ENCODE peak calls at places on chromosome 12, in nine cellular contexts. One of them, this sample, is unnamed.

GRCh38 chr12:11039171-11039570 is 8.0 kb upstream of the TAS2R31 start:
- DNase-seq in psoas muscle: no peak
- DNase-seq in fibroblast of the conjunctiva: no peak
- DNase-seq in RPMI8226: no peak
- DNase-seq in stimulated activated CD8-positive, alpha-beta memory T cell treated with anti-CD3 and anti-CD28 coated beads, Interleukin-4, amount 100 ng/mL, for 4 hours: no peak
- DNase-seq in choroid plexus epithelial cell: no peak
- DNase-seq in nephron progenitor cell: no peak
- DNase-seq in AG09319: no peak
- DNase-seq in activated CD8-positive, alpha-beta memory T cell treated with anti-CD3 and anti-CD28 coated beads, Interleukin-2, amount 50 U/mL, for 48 hours: no peak
- DNase-seq in this sample: no peak

GRCh38 chr12:80659512-80660094 is 47.8 kb upstream of the MYF6 start:
- DNase-seq in stimulated activated CD8-positive, alpha-beta memory T cell treated with anti-CD3 and anti-CD28 coated beads, Interleukin-4, amount 100 ng/mL, for 4 hours: no peak
- DNase-seq in activated CD8-positive, alpha-beta memory T cell treated with anti-CD3 and anti-CD28 coated beads, Interleukin-2, amount 50 U/mL, for 48 hours: no peak
- DNase-seq in psoas muscle: no peak
- DNase-seq in choroid plexus epithelial cell: no peak
- DNase-seq in nephron progenitor cell: no peak
- DNase-seq in fibroblast of the conjunctiva: no peak
- DNase-seq in AG09319: no peak
- DNase-seq in RPMI8226: no peak
- DNase-seq in this sample: no peak

GRCh38 chr12:132404956-132405741 is 75.8 kb upstream of the GALNT9 start:
- DNase-seq in activated CD8-positive, alpha-beta memory T cell treated with anti-CD3 and anti-CD28 coated beads, Interleukin-2, amount 50 U/mL, for 48 hours: no peak
- DNase-seq in RPMI8226: no peak
- DNase-seq in choroid plexus epithelial cell: no peak
- DNase-seq in fibroblast of the conjunctiva: no peak
- DNase-seq in psoas muscle: no peak
- DNase-seq in stimulated activated CD8-positive, alpha-beta memory T cell treated with anti-CD3 and anti-CD28 coated beads, Interleukin-4, amount 100 ng/mL, for 4 hours: no peak
- DNase-seq in nephron progenitor cell: no peak
- DNase-seq in AG09319: no peak
- DNase-seq in this sample: no peak

GRCh38 chr12:92929957-92930356 is 862 bp upstream of the EEA1 start:
- DNase-seq in psoas muscle: no peak
- DNase-seq in activated CD8-positive, alpha-beta memory T cell treated with anti-CD3 and anti-CD28 coated beads, Interleukin-2, amount 50 U/mL, for 48 hours: no peak
- DNase-seq in RPMI8226: peak; percentile 8
- DNase-seq in choroid plexus epithelial cell: no peak
- DNase-seq in nephron progenitor cell: no peak
- DNase-seq in stimulated activated CD8-positive, alpha-beta memory T cell treated with anti-CD3 and anti-CD28 coated beads, Interleukin-4, amount 100 ng/mL, for 4 hours: no peak
- DNase-seq in fibroblast of the conjunctiva: no peak
- DNase-seq in AG09319: no peak
- DNase-seq in this sample: no peak

GRCh38 chr12:105485321-105485910 is 154.9 kb downstream of the C12orf75 start:
- DNase-seq in RPMI8226: no peak
- DNase-seq in stimulated activated CD8-positive, alpha-beta memory T cell treated with anti-CD3 and anti-CD28 coated beads, Interleukin-4, amount 100 ng/mL, for 4 hours: no peak
- DNase-seq in activated CD8-positive, alpha-beta memory T cell treated with anti-CD3 and anti-CD28 coated beads, Interleukin-2, amount 50 U/mL, for 48 hours: no peak
- DNase-seq in choroid plexus epithelial cell: peak; percentile 94
- DNase-seq in fibroblast of the conjunctiva: peak; percentile 16
- DNase-seq in AG09319: no peak
- DNase-seq in nephron progenitor cell: no peak
- DNase-seq in psoas muscle: peak; percentile 56
- DNase-seq in this sample: no peak

GRCh38 chr12:5840900-5841299 is 104.2 kb downstream of the ANO2 start:
- DNase-seq in fibroblast of the conjunctiva: no peak
- DNase-seq in psoas muscle: no peak
- DNase-seq in stimulated activated CD8-positive, alpha-beta memory T cell treated with anti-CD3 and anti-CD28 coated beads, Interleukin-4, amount 100 ng/mL, for 4 hours: no peak
- DNase-seq in RPMI8226: peak; percentile 13
- DNase-seq in activated CD8-positive, alpha-beta memory T cell treated with anti-CD3 and anti-CD28 coated beads, Interleukin-2, amount 50 U/mL, for 48 hours: no peak
- DNase-seq in nephron progenitor cell: no peak
- DNase-seq in AG09319: no peak
- DNase-seq in choroid plexus epithelial cell: no peak
- DNase-seq in this sample: no peak

GRCh38 chr12:108622425-108622824 is 11.3 kb downstream of the SELPLG start:
- DNase-seq in RPMI8226: no peak
- DNase-seq in stimulated activated CD8-positive, alpha-beta memory T cell treated with anti-CD3 and anti-CD28 coated beads, Interleukin-4, amount 100 ng/mL, for 4 hours: no peak
- DNase-seq in AG09319: no peak
- DNase-seq in fibroblast of the conjunctiva: no peak
- DNase-seq in activated CD8-positive, alpha-beta memory T cell treated with anti-CD3 and anti-CD28 coated beads, Interleukin-2, amount 50 U/mL, for 48 hours: no peak
- DNase-seq in nephron progenitor cell: no peak
- DNase-seq in psoas muscle: no peak
- DNase-seq in choroid plexus epithelial cell: peak; percentile 61
- DNase-seq in this sample: no peak

GRCh38 chr12:77842430-77842829 is 11.7 kb downstream of the NAV3 start:
- DNase-seq in AG09319: no peak
- DNase-seq in activated CD8-positive, alpha-beta memory T cell treated with anti-CD3 and anti-CD28 coated beads, Interleukin-2, amount 50 U/mL, for 48 hours: no peak
- DNase-seq in fibroblast of the conjunctiva: no peak
- DNase-seq in RPMI8226: no peak
- DNase-seq in psoas muscle: no peak
- DNase-seq in nephron progenitor cell: no peak
- DNase-seq in choroid plexus epithelial cell: no peak
- DNase-seq in stimulated activated CD8-positive, alpha-beta memory T cell treated with anti-CD3 and anti-CD28 coated beads, Interleukin-4, amount 100 ng/mL, for 4 hours: no peak
- DNase-seq in this sample: no peak

GRCh38 chr12:54262403-54262925 is 17.5 kb downstream of the CBX5 start:
- DNase-seq in RPMI8226: no peak
- DNase-seq in psoas muscle: no peak
- DNase-seq in fibroblast of the conjunctiva: no peak
- DNase-seq in stimulated activated CD8-positive, alpha-beta memory T cell treated with anti-CD3 and anti-CD28 coated beads, Interleukin-4, amount 100 ng/mL, for 4 hours: no peak
- DNase-seq in choroid plexus epithelial cell: peak; percentile 64
- DNase-seq in AG09319: no peak
- DNase-seq in nephron progenitor cell: peak; percentile 8
- DNase-seq in activated CD8-positive, alpha-beta memory T cell treated with anti-CD3 and anti-CD28 coated beads, Interleukin-2, amount 50 U/mL, for 48 hours: no peak
- DNase-seq in this sample: no peak

GRCh38 chr12:109735825-109736551 is 22.4 kb downstream of the FAM222A start:
- DNase-seq in psoas muscle: peak; percentile 1
- DNase-seq in fibroblast of the conjunctiva: no peak
- DNase-seq in AG09319: no peak
- DNase-seq in activated CD8-positive, alpha-beta memory T cell treated with anti-CD3 and anti-CD28 coated beads, Interleukin-2, amount 50 U/mL, for 48 hours: no peak
- DNase-seq in stimulated activated CD8-positive, alpha-beta memory T cell treated with anti-CD3 and anti-CD28 coated beads, Interleukin-4, amount 100 ng/mL, for 4 hours: no peak
- DNase-seq in nephron progenitor cell: peak; percentile 1
- DNase-seq in RPMI8226: no peak
- DNase-seq in choroid plexus epithelial cell: no peak
- DNase-seq in this sample: no peak

GRCh38 chr12:39619660-39620433 is at the start of gene ABCD2:
- DNase-seq in AG09319: peak; percentile 28
- DNase-seq in psoas muscle: peak; percentile 63
- DNase-seq in choroid plexus epithelial cell: peak; percentile 86
- DNase-seq in stimulated activated CD8-positive, alpha-beta memory T cell treated with anti-CD3 and anti-CD28 coated beads, Interleukin-4, amount 100 ng/mL, for 4 hours: peak; percentile 48
- DNase-seq in nephron progenitor cell: peak; percentile 66
- DNase-seq in RPMI8226: peak; percentile 91
- DNase-seq in fibroblast of the conjunctiva: peak; percentile 68
- DNase-seq in activated CD8-positive, alpha-beta memory T cell treated with anti-CD3 and anti-CD28 coated beads, Interleukin-2, amount 50 U/mL, for 48 hours: peak; percentile 82
- DNase-seq in this sample: peak; percentile 52

GRCh38 chr12:124852329-124852831 is 11.3 kb downstream of the SCARB1 start:
- DNase-seq in activated CD8-positive, alpha-beta memory T cell treated with anti-CD3 and anti-CD28 coated beads, Interleukin-2, amount 50 U/mL, for 48 hours: no peak
- DNase-seq in fibroblast of the conjunctiva: no peak
- DNase-seq in psoas muscle: no peak
- DNase-seq in AG09319: no peak
- DNase-seq in RPMI8226: no peak
- DNase-seq in nephron progenitor cell: no peak
- DNase-seq in choroid plexus epithelial cell: peak; percentile 72
- DNase-seq in stimulated activated CD8-positive, alpha-beta memory T cell treated with anti-CD3 and anti-CD28 coated beads, Interleukin-4, amount 100 ng/mL, for 4 hours: no peak
- DNase-seq in this sample: no peak

GRCh38 chr12:11650697-11651281 is 1.3 kb downstream of the ETV6 start:
- DNase-seq in choroid plexus epithelial cell: peak; percentile 60
- DNase-seq in fibroblast of the conjunctiva: no peak
- DNase-seq in RPMI8226: peak; percentile 58
- DNase-seq in activated CD8-positive, alpha-beta memory T cell treated with anti-CD3 and anti-CD28 coated beads, Interleukin-2, amount 50 U/mL, for 48 hours: no peak
- DNase-seq in stimulated activated CD8-positive, alpha-beta memory T cell treated with anti-CD3 and anti-CD28 coated beads, Interleukin-4, amount 100 ng/mL, for 4 hours: no peak
- DNase-seq in AG09319: no peak
- DNase-seq in psoas muscle: no peak
- DNase-seq in nephron progenitor cell: no peak
- DNase-seq in this sample: no peak

GRCh38 chr12:5402009-5402408 is 29.9 kb upstream of the NTF3 start:
- DNase-seq in stimulated activated CD8-positive, alpha-beta memory T cell treated with anti-CD3 and anti-CD28 coated beads, Interleukin-4, amount 100 ng/mL, for 4 hours: no peak
- DNase-seq in RPMI8226: peak; percentile 77
- DNase-seq in fibroblast of the conjunctiva: no peak
- DNase-seq in nephron progenitor cell: no peak
- DNase-seq in psoas muscle: no peak
- DNase-seq in activated CD8-positive, alpha-beta memory T cell treated with anti-CD3 and anti-CD28 coated beads, Interleukin-2, amount 50 U/mL, for 48 hours: no peak
- DNase-seq in choroid plexus epithelial cell: no peak
- DNase-seq in AG09319: no peak
- DNase-seq in this sample: no peak

GRCh38 chr12:80262372-80263170 is 163.2 kb downstream of the OTOGL start:
- DNase-seq in nephron progenitor cell: no peak
- DNase-seq in RPMI8226: no peak
- DNase-seq in AG09319: no peak
- DNase-seq in activated CD8-positive, alpha-beta memory T cell treated with anti-CD3 and anti-CD28 coated beads, Interleukin-2, amount 50 U/mL, for 48 hours: no peak
- DNase-seq in psoas muscle: no peak
- DNase-seq in fibroblast of the conjunctiva: no peak
- DNase-seq in stimulated activated CD8-positive, alpha-beta memory T cell treated with anti-CD3 and anti-CD28 coated beads, Interleukin-4, amount 100 ng/mL, for 4 hours: no peak
- DNase-seq in choroid plexus epithelial cell: no peak
- DNase-seq in this sample: no peak

GRCh38 chr12:69440016-69440415 is 30.2 kb upstream of the FRS2 start:
- DNase-seq in choroid plexus epithelial cell: no peak
- DNase-seq in nephron progenitor cell: no peak
- DNase-seq in psoas muscle: no peak
- DNase-seq in RPMI8226: no peak
- DNase-seq in activated CD8-positive, alpha-beta memory T cell treated with anti-CD3 and anti-CD28 coated beads, Interleukin-2, amount 50 U/mL, for 48 hours: no peak
- DNase-seq in stimulated activated CD8-positive, alpha-beta memory T cell treated with anti-CD3 and anti-CD28 coated beads, Interleukin-4, amount 100 ng/mL, for 4 hours: no peak
- DNase-seq in AG09319: no peak
- DNase-seq in fibroblast of the conjunctiva: no peak
- DNase-seq in this sample: no peak

GRCh38 chr12:48580831-48581230 is 11.0 kb upstream of the LALBA start:
- DNase-seq in fibroblast of the conjunctiva: no peak
- DNase-seq in activated CD8-positive, alpha-beta memory T cell treated with anti-CD3 and anti-CD28 coated beads, Interleukin-2, amount 50 U/mL, for 48 hours: no peak
- DNase-seq in choroid plexus epithelial cell: no peak
- DNase-seq in psoas muscle: no peak
- DNase-seq in RPMI8226: no peak
- DNase-seq in AG09319: no peak
- DNase-seq in nephron progenitor cell: no peak
- DNase-seq in stimulated activated CD8-positive, alpha-beta memory T cell treated with anti-CD3 and anti-CD28 coated beads, Interleukin-4, amount 100 ng/mL, for 4 hours: no peak
- DNase-seq in this sample: no peak

GRCh38 chr12:117847371-117847770 is 121.4 kb downstream of the KSR2 start:
- DNase-seq in choroid plexus epithelial cell: no peak
- DNase-seq in RPMI8226: no peak
- DNase-seq in psoas muscle: no peak
- DNase-seq in AG09319: no peak
- DNase-seq in nephron progenitor cell: no peak
- DNase-seq in activated CD8-positive, alpha-beta memory T cell treated with anti-CD3 and anti-CD28 coated beads, Interleukin-2, amount 50 U/mL, for 48 hours: no peak
- DNase-seq in stimulated activated CD8-positive, alpha-beta memory T cell treated with anti-CD3 and anti-CD28 coated beads, Interleukin-4, amount 100 ng/mL, for 4 hours: no peak
- DNase-seq in fibroblast of the conjunctiva: no peak
- DNase-seq in this sample: no peak

GRCh38 chr12:115223322-115223721 is 539.3 kb upstream of the TBX3 start:
- DNase-seq in stimulated activated CD8-positive, alpha-beta memory T cell treated with anti-CD3 and anti-CD28 coated beads, Interleukin-4, amount 100 ng/mL, for 4 hours: no peak
- DNase-seq in nephron progenitor cell: no peak
- DNase-seq in fibroblast of the conjunctiva: peak; percentile 69
- DNase-seq in AG09319: no peak
- DNase-seq in activated CD8-positive, alpha-beta memory T cell treated with anti-CD3 and anti-CD28 coated beads, Interleukin-2, amount 50 U/mL, for 48 hours: no peak
- DNase-seq in psoas muscle: no peak
- DNase-seq in RPMI8226: no peak
- DNase-seq in choroid plexus epithelial cell: peak; percentile 76
- DNase-seq in this sample: no peak

GRCh38 chr12:39461059-39461458 is 18.1 kb upstream of the KIF21A start:
- DNase-seq in AG09319: no peak
- DNase-seq in fibroblast of the conjunctiva: no peak
- DNase-seq in nephron progenitor cell: no peak
- DNase-seq in choroid plexus epithelial cell: no peak
- DNase-seq in stimulated activated CD8-positive, alpha-beta memory T cell treated with anti-CD3 and anti-CD28 coated beads, Interleukin-4, amount 100 ng/mL, for 4 hours: no peak
- DNase-seq in psoas muscle: no peak
- DNase-seq in RPMI8226: no peak
- DNase-seq in activated CD8-positive, alpha-beta memory T cell treated with anti-CD3 and anti-CD28 coated beads, Interleukin-2, amount 50 U/mL, for 48 hours: no peak
- DNase-seq in this sample: no peak

GRCh38 chr12:53505086-53505485 is 2.2 kb downstream of the NPFF start:
- DNase-seq in stimulated activated CD8-positive, alpha-beta memory T cell treated with anti-CD3 and anti-CD28 coated beads, Interleukin-4, amount 100 ng/mL, for 4 hours: no peak
- DNase-seq in nephron progenitor cell: no peak
- DNase-seq in RPMI8226: no peak
- DNase-seq in AG09319: no peak
- DNase-seq in activated CD8-positive, alpha-beta memory T cell treated with anti-CD3 and anti-CD28 coated beads, Interleukin-2, amount 50 U/mL, for 48 hours: no peak
- DNase-seq in choroid plexus epithelial cell: no peak
- DNase-seq in psoas muscle: peak; percentile 56
- DNase-seq in fibroblast of the conjunctiva: no peak
- DNase-seq in this sample: no peak

GRCh38 chr12:109885616-109886015 is 5.3 kb upstream of the GLTP start:
- DNase-seq in choroid plexus epithelial cell: peak; percentile 50
- DNase-seq in activated CD8-positive, alpha-beta memory T cell treated with anti-CD3 and anti-CD28 coated beads, Interleukin-2, amount 50 U/mL, for 48 hours: no peak
- DNase-seq in RPMI8226: no peak
- DNase-seq in psoas muscle: no peak
- DNase-seq in nephron progenitor cell: no peak
- DNase-seq in stimulated activated CD8-positive, alpha-beta memory T cell treated with anti-CD3 and anti-CD28 coated beads, Interleukin-4, amount 100 ng/mL, for 4 hours: no peak
- DNase-seq in fibroblast of the conjunctiva: no peak
- DNase-seq in AG09319: no peak
- DNase-seq in this sample: no peak

GRCh38 chr12:85448548-85449139 is 168.6 kb downstream of the ALX1 start:
- DNase-seq in fibroblast of the conjunctiva: peak; percentile 17
- DNase-seq in RPMI8226: peak; percentile 33
- DNase-seq in activated CD8-positive, alpha-beta memory T cell treated with anti-CD3 and anti-CD28 coated beads, Interleukin-2, amount 50 U/mL, for 48 hours: no peak
- DNase-seq in stimulated activated CD8-positive, alpha-beta memory T cell treated with anti-CD3 and anti-CD28 coated beads, Interleukin-4, amount 100 ng/mL, for 4 hours: no peak
- DNase-seq in AG09319: no peak
- DNase-seq in psoas muscle: no peak
- DNase-seq in choroid plexus epithelial cell: peak; percentile 58
- DNase-seq in nephron progenitor cell: no peak
- DNase-seq in this sample: no peak

GRCh38 chr12:69243099-69244084 is 4.0 kb downstream of the CPSF6 start:
- DNase-seq in activated CD8-positive, alpha-beta memory T cell treated with anti-CD3 and anti-CD28 coated beads, Interleukin-2, amount 50 U/mL, for 48 hours: no peak
- DNase-seq in psoas muscle: no peak
- DNase-seq in AG09319: no peak
- DNase-seq in fibroblast of the conjunctiva: no peak
- DNase-seq in choroid plexus epithelial cell: no peak
- DNase-seq in stimulated activated CD8-positive, alpha-beta memory T cell treated with anti-CD3 and anti-CD28 coated beads, Interleukin-4, amount 100 ng/mL, for 4 hours: no peak
- DNase-seq in nephron progenitor cell: no peak
- DNase-seq in RPMI8226: peak; percentile 9
- DNase-seq in this sample: no peak

GRCh38 chr12:38921025-38921677 is 15.8 kb upstream of the CPNE8 start:
- DNase-seq in choroid plexus epithelial cell: peak; percentile 56
- DNase-seq in AG09319: no peak
- DNase-seq in activated CD8-positive, alpha-beta memory T cell treated with anti-CD3 and anti-CD28 coated beads, Interleukin-2, amount 50 U/mL, for 48 hours: no peak
- DNase-seq in fibroblast of the conjunctiva: peak; percentile 9
- DNase-seq in RPMI8226: peak; percentile 48
- DNase-seq in stimulated activated CD8-positive, alpha-beta memory T cell treated with anti-CD3 and anti-CD28 coated beads, Interleukin-4, amount 100 ng/mL, for 4 hours: no peak
- DNase-seq in nephron progenitor cell: peak; percentile 26
- DNase-seq in psoas muscle: no peak
- DNase-seq in this sample: no peak

GRCh38 chr12:12717586-12718381 is 616 bp downstream of the CDKN1B start:
- DNase-seq in AG09319: no peak
- DNase-seq in RPMI8226: peak; percentile 46
- DNase-seq in nephron progenitor cell: peak; percentile 62
- DNase-seq in choroid plexus epithelial cell: peak; percentile 35
- DNase-seq in fibroblast of the conjunctiva: no peak
- DNase-seq in stimulated activated CD8-positive, alpha-beta memory T cell treated with anti-CD3 and anti-CD28 coated beads, Interleukin-4, amount 100 ng/mL, for 4 hours: no peak
- DNase-seq in psoas muscle: peak; percentile 46
- DNase-seq in activated CD8-positive, alpha-beta memory T cell treated with anti-CD3 and anti-CD28 coated beads, Interleukin-2, amount 50 U/mL, for 48 hours: peak; percentile 71
- DNase-seq in this sample: peak; percentile 15

GRCh38 chr12:39199371-39199770 is 243.5 kb downstream of the KIF21A start:
- DNase-seq in fibroblast of the conjunctiva: no peak
- DNase-seq in psoas muscle: no peak
- DNase-seq in AG09319: no peak
- DNase-seq in RPMI8226: no peak
- DNase-seq in activated CD8-positive, alpha-beta memory T cell treated with anti-CD3 and anti-CD28 coated beads, Interleukin-2, amount 50 U/mL, for 48 hours: no peak
- DNase-seq in nephron progenitor cell: no peak
- DNase-seq in stimulated activated CD8-positive, alpha-beta memory T cell treated with anti-CD3 and anti-CD28 coated beads, Interleukin-4, amount 100 ng/mL, for 4 hours: no peak
- DNase-seq in choroid plexus epithelial cell: no peak
- DNase-seq in this sample: no peak

GRCh38 chr12:31620311-31620710 is 29.4 kb upstream of the DENND5B start:
- DNase-seq in RPMI8226: no peak
- DNase-seq in fibroblast of the conjunctiva: no peak
- DNase-seq in psoas muscle: no peak
- DNase-seq in nephron progenitor cell: no peak
- DNase-seq in stimulated activated CD8-positive, alpha-beta memory T cell treated with anti-CD3 and anti-CD28 coated beads, Interleukin-4, amount 100 ng/mL, for 4 hours: no peak
- DNase-seq in choroid plexus epithelial cell: peak; percentile 46
- DNase-seq in activated CD8-positive, alpha-beta memory T cell treated with anti-CD3 and anti-CD28 coated beads, Interleukin-2, amount 50 U/mL, for 48 hours: no peak
- DNase-seq in AG09319: no peak
- DNase-seq in this sample: no peak

GRCh38 chr12:16184691-16185090 is 92.8 kb downstream of the SLC15A5 start:
- DNase-seq in psoas muscle: no peak
- DNase-seq in fibroblast of the conjunctiva: no peak
- DNase-seq in RPMI8226: no peak
- DNase-seq in nephron progenitor cell: no peak
- DNase-seq in AG09319: no peak
- DNase-seq in choroid plexus epithelial cell: no peak
- DNase-seq in activated CD8-positive, alpha-beta memory T cell treated with anti-CD3 and anti-CD28 coated beads, Interleukin-2, amount 50 U/mL, for 48 hours: no peak
- DNase-seq in stimulated activated CD8-positive, alpha-beta memory T cell treated with anti-CD3 and anti-CD28 coated beads, Interleukin-4, amount 100 ng/mL, for 4 hours: no peak
- DNase-seq in this sample: no peak

GRCh38 chr12:108307006-108307405 is 32.1 kb downstream of the CMKLR1 start:
- DNase-seq in AG09319: peak; percentile 60
- DNase-seq in stimulated activated CD8-positive, alpha-beta memory T cell treated with anti-CD3 and anti-CD28 coated beads, Interleukin-4, amount 100 ng/mL, for 4 hours: no peak
- DNase-seq in nephron progenitor cell: no peak
- DNase-seq in fibroblast of the conjunctiva: no peak
- DNase-seq in choroid plexus epithelial cell: peak; percentile 62
- DNase-seq in RPMI8226: no peak
- DNase-seq in activated CD8-positive, alpha-beta memory T cell treated with anti-CD3 and anti-CD28 coated beads, Interleukin-2, amount 50 U/mL, for 48 hours: no peak
- DNase-seq in psoas muscle: no peak
- DNase-seq in this sample: no peak

GRCh38 chr12:32603858-32604257 is 75.2 kb upstream of the DNM1L start:
- DNase-seq in choroid plexus epithelial cell: peak; percentile 45
- DNase-seq in RPMI8226: no peak
- DNase-seq in stimulated activated CD8-positive, alpha-beta memory T cell treated with anti-CD3 and anti-CD28 coated beads, Interleukin-4, amount 100 ng/mL, for 4 hours: no peak
- DNase-seq in nephron progenitor cell: no peak
- DNase-seq in activated CD8-positive, alpha-beta memory T cell treated with anti-CD3 and anti-CD28 coated beads, Interleukin-2, amount 50 U/mL, for 48 hours: no peak
- DNase-seq in psoas muscle: no peak
- DNase-seq in fibroblast of the conjunctiva: no peak
- DNase-seq in AG09319: peak; percentile 58
- DNase-seq in this sample: no peak

This sample was measured in CD4-positive, alpha-beta T cell.